ENCODE peak calls at places on chromosomes 11 and 22, in six cellular contexts. One of them, this sample, is unnamed.

GRCh38 chr11:79600747-79601146 is 159.9 kb upstream of the TENM4 start:
- DNase-seq in mesenteric fat pad: no peak
- DNase-seq in stimulated activated CD4-positive, alpha-beta T cell treated with anti-CD3 and anti-CD28 coated beads, Interleukin-1b, Interleukin-23, amount 100 ng/mL, for 1 hour: no peak
- DNase-seq in right cardiac atrium: no peak
- DNase-seq in activated naive CD8-positive, alpha-beta T cell treated with anti-CD3 and anti-CD28 coated beads, Interleukin-2, amount 50 U/mL, for 16 hours: no peak
- DNase-seq in BJ: no peak
- DNase-seq in this sample: no peak

GRCh38 chr22:49369726-49370717 is 457.7 kb downstream of the BRD1 start:
- DNase-seq in mesenteric fat pad: peak; percentile 84
- DNase-seq in stimulated activated CD4-positive, alpha-beta T cell treated with anti-CD3 and anti-CD28 coated beads, Interleukin-1b, Interleukin-23, amount 100 ng/mL, for 1 hour: no peak
- DNase-seq in right cardiac atrium: no peak
- DNase-seq in activated naive CD8-positive, alpha-beta T cell treated with anti-CD3 and anti-CD28 coated beads, Interleukin-2, amount 50 U/mL, for 16 hours: no peak
- DNase-seq in BJ: no peak
- DNase-seq in this sample: peak; percentile 66

GRCh38 chr11:88035271-88035670 is 140.0 kb downstream of the RAB38 start:
- DNase-seq in mesenteric fat pad: no peak
- DNase-seq in stimulated activated CD4-positive, alpha-beta T cell treated with anti-CD3 and anti-CD28 coated beads, Interleukin-1b, Interleukin-23, amount 100 ng/mL, for 1 hour: no peak
- DNase-seq in right cardiac atrium: no peak
- DNase-seq in activated naive CD8-positive, alpha-beta T cell treated with anti-CD3 and anti-CD28 coated beads, Interleukin-2, amount 50 U/mL, for 16 hours: no peak
- DNase-seq in BJ: no peak
- DNase-seq in this sample: no peak

GRCh38 chr11:120515186-120515723 is 3.7 kb downstream of the GRIK4 start:
- DNase-seq in mesenteric fat pad: peak; percentile 74
- DNase-seq in stimulated activated CD4-positive, alpha-beta T cell treated with anti-CD3 and anti-CD28 coated beads, Interleukin-1b, Interleukin-23, amount 100 ng/mL, for 1 hour: no peak
- DNase-seq in right cardiac atrium: no peak
- DNase-seq in activated naive CD8-positive, alpha-beta T cell treated with anti-CD3 and anti-CD28 coated beads, Interleukin-2, amount 50 U/mL, for 16 hours: no peak
- DNase-seq in BJ: no peak
- DNase-seq in this sample: no peak

GRCh38 chr11:122690801-122691649 is 35.5 kb downstream of the UBASH3B start:
- DNase-seq in mesenteric fat pad: no peak
- DNase-seq in stimulated activated CD4-positive, alpha-beta T cell treated with anti-CD3 and anti-CD28 coated beads, Interleukin-1b, Interleukin-23, amount 100 ng/mL, for 1 hour: no peak
- DNase-seq in right cardiac atrium: no peak
- DNase-seq in activated naive CD8-positive, alpha-beta T cell treated with anti-CD3 and anti-CD28 coated beads, Interleukin-2, amount 50 U/mL, for 16 hours: no peak
- DNase-seq in BJ: peak; percentile 33
- DNase-seq in this sample: no peak

GRCh38 chr22:40805239-40805638 is 13.9 kb downstream of the SLC25A17 start:
- DNase-seq in mesenteric fat pad: no peak
- DNase-seq in stimulated activated CD4-positive, alpha-beta T cell treated with anti-CD3 and anti-CD28 coated beads, Interleukin-1b, Interleukin-23, amount 100 ng/mL, for 1 hour: no peak
- DNase-seq in right cardiac atrium: no peak
- DNase-seq in activated naive CD8-positive, alpha-beta T cell treated with anti-CD3 and anti-CD28 coated beads, Interleukin-2, amount 50 U/mL, for 16 hours: no peak
- DNase-seq in BJ: no peak
- DNase-seq in this sample: no peak

GRCh38 chr22:29727248-29727551 is 7.4 kb downstream of the CABP7 start:
- DNase-seq in mesenteric fat pad: no peak
- DNase-seq in stimulated activated CD4-positive, alpha-beta T cell treated with anti-CD3 and anti-CD28 coated beads, Interleukin-1b, Interleukin-23, amount 100 ng/mL, for 1 hour: no peak
- DNase-seq in right cardiac atrium: peak; percentile 67
- DNase-seq in activated naive CD8-positive, alpha-beta T cell treated with anti-CD3 and anti-CD28 coated beads, Interleukin-2, amount 50 U/mL, for 16 hours: no peak
- DNase-seq in BJ: no peak
- DNase-seq in this sample: no peak

GRCh38 chr11:65660038-65660437 is 2.7 kb downstream of the RELA start:
- DNase-seq in mesenteric fat pad: no peak
- DNase-seq in stimulated activated CD4-positive, alpha-beta T cell treated with anti-CD3 and anti-CD28 coated beads, Interleukin-1b, Interleukin-23, amount 100 ng/mL, for 1 hour: no peak
- DNase-seq in right cardiac atrium: no peak
- DNase-seq in activated naive CD8-positive, alpha-beta T cell treated with anti-CD3 and anti-CD28 coated beads, Interleukin-2, amount 50 U/mL, for 16 hours: no peak
- DNase-seq in BJ: no peak
- DNase-seq in this sample: no peak

GRCh38 chr22:26722159-26722558 is 64.8 kb downstream of the MIAT start:
- DNase-seq in mesenteric fat pad: no peak
- DNase-seq in stimulated activated CD4-positive, alpha-beta T cell treated with anti-CD3 and anti-CD28 coated beads, Interleukin-1b, Interleukin-23, amount 100 ng/mL, for 1 hour: no peak
- DNase-seq in right cardiac atrium: no peak
- DNase-seq in activated naive CD8-positive, alpha-beta T cell treated with anti-CD3 and anti-CD28 coated beads, Interleukin-2, amount 50 U/mL, for 16 hours: no peak
- DNase-seq in BJ: peak; percentile 39
- DNase-seq in this sample: no peak

GRCh38 chr11:113664069-113664980 is 41.8 kb downstream of the TMPRSS5 start:
- DNase-seq in mesenteric fat pad: no peak
- DNase-seq in stimulated activated CD4-positive, alpha-beta T cell treated with anti-CD3 and anti-CD28 coated beads, Interleukin-1b, Interleukin-23, amount 100 ng/mL, for 1 hour: no peak
- DNase-seq in right cardiac atrium: no peak
- DNase-seq in activated naive CD8-positive, alpha-beta T cell treated with anti-CD3 and anti-CD28 coated beads, Interleukin-2, amount 50 U/mL, for 16 hours: no peak
- DNase-seq in BJ: peak; percentile 68
- DNase-seq in this sample: no peak

GRCh38 chr11:102469196-102469821 is 16.7 kb upstream of the TMEM123 start:
- DNase-seq in mesenteric fat pad: no peak
- DNase-seq in stimulated activated CD4-positive, alpha-beta T cell treated with anti-CD3 and anti-CD28 coated beads, Interleukin-1b, Interleukin-23, amount 100 ng/mL, for 1 hour: no peak
- DNase-seq in right cardiac atrium: no peak
- DNase-seq in activated naive CD8-positive, alpha-beta T cell treated with anti-CD3 and anti-CD28 coated beads, Interleukin-2, amount 50 U/mL, for 16 hours: no peak
- DNase-seq in BJ: peak; percentile 77
- DNase-seq in this sample: no peak

GRCh38 chr22:41352058-41352457 is 29.7 kb upstream of the TEF start:
- DNase-seq in mesenteric fat pad: no peak
- DNase-seq in stimulated activated CD4-positive, alpha-beta T cell treated with anti-CD3 and anti-CD28 coated beads, Interleukin-1b, Interleukin-23, amount 100 ng/mL, for 1 hour: no peak
- DNase-seq in right cardiac atrium: no peak
- DNase-seq in activated naive CD8-positive, alpha-beta T cell treated with anti-CD3 and anti-CD28 coated beads, Interleukin-2, amount 50 U/mL, for 16 hours: no peak
- DNase-seq in BJ: peak; percentile 39
- DNase-seq in this sample: no peak

GRCh38 chr11:75400110-75400865 is 970 bp downstream of the RPS3 start:
- DNase-seq in mesenteric fat pad: no peak
- DNase-seq in stimulated activated CD4-positive, alpha-beta T cell treated with anti-CD3 and anti-CD28 coated beads, Interleukin-1b, Interleukin-23, amount 100 ng/mL, for 1 hour: no peak
- DNase-seq in right cardiac atrium: no peak
- DNase-seq in activated naive CD8-positive, alpha-beta T cell treated with anti-CD3 and anti-CD28 coated beads, Interleukin-2, amount 50 U/mL, for 16 hours: no peak
- DNase-seq in BJ: no peak
- DNase-seq in this sample: no peak

GRCh38 chr11:64878223-64878493 is 263 bp downstream of the EHD1 start:
- DNase-seq in mesenteric fat pad: no peak
- DNase-seq in stimulated activated CD4-positive, alpha-beta T cell treated with anti-CD3 and anti-CD28 coated beads, Interleukin-1b, Interleukin-23, amount 100 ng/mL, for 1 hour: no peak
- DNase-seq in right cardiac atrium: no peak
- DNase-seq in activated naive CD8-positive, alpha-beta T cell treated with anti-CD3 and anti-CD28 coated beads, Interleukin-2, amount 50 U/mL, for 16 hours: no peak
- DNase-seq in BJ: no peak
- DNase-seq in this sample: no peak

GRCh38 chr11:18285841-18286240 is 19.8 kb downstream of the SAA1 start:
- DNase-seq in mesenteric fat pad: no peak
- DNase-seq in stimulated activated CD4-positive, alpha-beta T cell treated with anti-CD3 and anti-CD28 coated beads, Interleukin-1b, Interleukin-23, amount 100 ng/mL, for 1 hour: no peak
- DNase-seq in right cardiac atrium: no peak
- DNase-seq in activated naive CD8-positive, alpha-beta T cell treated with anti-CD3 and anti-CD28 coated beads, Interleukin-2, amount 50 U/mL, for 16 hours: no peak
- DNase-seq in BJ: no peak
- DNase-seq in this sample: no peak

GRCh38 chr11:11454671-11455223 is 101.7 kb upstream of the CSNK2A3 start:
- DNase-seq in mesenteric fat pad: no peak
- DNase-seq in stimulated activated CD4-positive, alpha-beta T cell treated with anti-CD3 and anti-CD28 coated beads, Interleukin-1b, Interleukin-23, amount 100 ng/mL, for 1 hour: no peak
- DNase-seq in right cardiac atrium: no peak
- DNase-seq in activated naive CD8-positive, alpha-beta T cell treated with anti-CD3 and anti-CD28 coated beads, Interleukin-2, amount 50 U/mL, for 16 hours: no peak
- DNase-seq in BJ: no peak
- DNase-seq in this sample: no peak

GRCh38 chr11:98701541-98701940 is 319.2 kb upstream of the CNTN5 start:
- DNase-seq in mesenteric fat pad: no peak
- DNase-seq in stimulated activated CD4-positive, alpha-beta T cell treated with anti-CD3 and anti-CD28 coated beads, Interleukin-1b, Interleukin-23, amount 100 ng/mL, for 1 hour: no peak
- DNase-seq in right cardiac atrium: no peak
- DNase-seq in activated naive CD8-positive, alpha-beta T cell treated with anti-CD3 and anti-CD28 coated beads, Interleukin-2, amount 50 U/mL, for 16 hours: no peak
- DNase-seq in BJ: no peak
- DNase-seq in this sample: no peak

GRCh38 chr11:66450610-66451009 is 12.0 kb upstream of the MRPL11 start:
- DNase-seq in mesenteric fat pad: no peak
- DNase-seq in stimulated activated CD4-positive, alpha-beta T cell treated with anti-CD3 and anti-CD28 coated beads, Interleukin-1b, Interleukin-23, amount 100 ng/mL, for 1 hour: no peak
- DNase-seq in right cardiac atrium: no peak
- DNase-seq in activated naive CD8-positive, alpha-beta T cell treated with anti-CD3 and anti-CD28 coated beads, Interleukin-2, amount 50 U/mL, for 16 hours: no peak
- DNase-seq in BJ: no peak
- DNase-seq in this sample: no peak

GRCh38 chr11:95419915-95420314 is 188.9 kb upstream of the SESN3 start:
- DNase-seq in mesenteric fat pad: no peak
- DNase-seq in stimulated activated CD4-positive, alpha-beta T cell treated with anti-CD3 and anti-CD28 coated beads, Interleukin-1b, Interleukin-23, amount 100 ng/mL, for 1 hour: no peak
- DNase-seq in right cardiac atrium: no peak
- DNase-seq in activated naive CD8-positive, alpha-beta T cell treated with anti-CD3 and anti-CD28 coated beads, Interleukin-2, amount 50 U/mL, for 16 hours: no peak
- DNase-seq in BJ: no peak
- DNase-seq in this sample: no peak

GRCh38 chr11:80162387-80162786 is 721.6 kb upstream of the TENM4 start:
- DNase-seq in mesenteric fat pad: no peak
- DNase-seq in stimulated activated CD4-positive, alpha-beta T cell treated with anti-CD3 and anti-CD28 coated beads, Interleukin-1b, Interleukin-23, amount 100 ng/mL, for 1 hour: no peak
- DNase-seq in right cardiac atrium: no peak
- DNase-seq in activated naive CD8-positive, alpha-beta T cell treated with anti-CD3 and anti-CD28 coated beads, Interleukin-2, amount 50 U/mL, for 16 hours: no peak
- DNase-seq in BJ: no peak
- DNase-seq in this sample: no peak

GRCh38 chr11:92941676-92942571 is 27.5 kb upstream of the MTNR1B start:
- DNase-seq in mesenteric fat pad: no peak
- DNase-seq in stimulated activated CD4-positive, alpha-beta T cell treated with anti-CD3 and anti-CD28 coated beads, Interleukin-1b, Interleukin-23, amount 100 ng/mL, for 1 hour: no peak
- DNase-seq in right cardiac atrium: no peak
- DNase-seq in activated naive CD8-positive, alpha-beta T cell treated with anti-CD3 and anti-CD28 coated beads, Interleukin-2, amount 50 U/mL, for 16 hours: no peak
- DNase-seq in BJ: no peak
- DNase-seq in this sample: no peak

GRCh38 chr11:18012314-18012905 is 437 bp downstream of the SERGEF start:
- DNase-seq in mesenteric fat pad: no peak
- DNase-seq in stimulated activated CD4-positive, alpha-beta T cell treated with anti-CD3 and anti-CD28 coated beads, Interleukin-1b, Interleukin-23, amount 100 ng/mL, for 1 hour: no peak
- DNase-seq in right cardiac atrium: peak; percentile 25
- DNase-seq in activated naive CD8-positive, alpha-beta T cell treated with anti-CD3 and anti-CD28 coated beads, Interleukin-2, amount 50 U/mL, for 16 hours: no peak
- DNase-seq in BJ: no peak
- DNase-seq in this sample: no peak

GRCh38 chr11:2533642-2534115 is 88.9 kb downstream of the KCNQ1 start:
- DNase-seq in mesenteric fat pad: peak; percentile 89
- DNase-seq in stimulated activated CD4-positive, alpha-beta T cell treated with anti-CD3 and anti-CD28 coated beads, Interleukin-1b, Interleukin-23, amount 100 ng/mL, for 1 hour: no peak
- DNase-seq in right cardiac atrium: peak; percentile 72
- DNase-seq in activated naive CD8-positive, alpha-beta T cell treated with anti-CD3 and anti-CD28 coated beads, Interleukin-2, amount 50 U/mL, for 16 hours: no peak
- DNase-seq in BJ: peak; percentile 50
- DNase-seq in this sample: peak; percentile 90

GRCh38 chr11:9001736-9002135 is 2.1 kb downstream of the NRIP3 start:
- DNase-seq in mesenteric fat pad: no peak
- DNase-seq in stimulated activated CD4-positive, alpha-beta T cell treated with anti-CD3 and anti-CD28 coated beads, Interleukin-1b, Interleukin-23, amount 100 ng/mL, for 1 hour: no peak
- DNase-seq in right cardiac atrium: no peak
- DNase-seq in activated naive CD8-positive, alpha-beta T cell treated with anti-CD3 and anti-CD28 coated beads, Interleukin-2, amount 50 U/mL, for 16 hours: no peak
- DNase-seq in BJ: no peak
- DNase-seq in this sample: no peak